ENCODE peak calls at places on chromosomes 16 and 17, in five cellular contexts. G is H1, U is neuronal stem cell, D is mesenchymal stem cell, O is trophoblast cell. M is an unnamed sample.

GRCh38 chr16:75402174-75402820 is 31.0 kb downstream of the CFDP1 start:
- DNase-seq in G (no peak), U (no peak), D (peak), O (peak), M (no peak)

GRCh38 chr17:19897901-19898300 is 30.2 kb upstream of the ULK2 start:
- DNase-seq in G (no peak), U (no peak), D (peak), O (peak), M (no peak)

GRCh38 chr16:4316103-4316731 is 350 bp downstream of the GLIS2 start:
- DNase-seq in G (no peak), U (no peak), D (peak), O (peak), M (no peak)

GRCh38 chr17:7083592-7083991 is 3.5 kb upstream of the CLEC10A start:
- DNase-seq in G (no peak), U (no peak), D (no peak), O (no peak), M (no peak)

GRCh38 chr16:83579431-83579830 is 228.3 kb upstream of the HSBP1 start:
- DNase-seq in G (no peak), U (no peak), D (no peak), O (no peak), M (no peak)

GRCh38 chr17:38728290-38728831 is 1.8 kb upstream of the CISD3 start:
- DNase-seq in G (no peak), U (no peak), D (no peak), O (no peak), M (no peak)

GRCh38 chr16:75392911-75393310 is 40.4 kb downstream of the CFDP1 start:
- DNase-seq in G (no peak), U (no peak), D (no peak), O (peak), M (no peak)

GRCh38 chr17:47176438-47176837 is 12.7 kb downstream of the CDC27 start:
- DNase-seq in G (no peak), U (no peak), D (no peak), O (no peak), M (no peak)

GRCh38 chr17:53662608-53663007 is 160.1 kb upstream of the KIF2B start:
- DNase-seq in G (no peak), U (no peak), D (no peak), O (no peak), M (no peak)
- H2BK12ac ChIP-seq in G (no peak), U (no peak), D (no peak), O (no peak), M (no peak)

GRCh38 chr16:85974428-85975375 is 75.7 kb downstream of the IRF8 start:
- DNase-seq in G (no peak), U (no peak), D (no peak), O (no peak), M (no peak)
- H2BK12ac ChIP-seq in G (no peak), U (no peak), D (no peak), O (peak), M (no peak)

GRCh38 chr16:71867934-71868333 is 16.0 kb downstream of the ZNF821 start:
- DNase-seq in G (no peak), U (no peak), D (no peak), O (no peak), M (peak)

GRCh38 chr16:71859751-71860521 is 14.2 kb downstream of the ATXN1L start:
- DNase-seq in G (no peak), U (no peak), D (no peak), O (no peak), M (no peak)

GRCh38 chr16:71869089-71869488 is 14.9 kb downstream of the ZNF821 start:
- DNase-seq in G (no peak), U (no peak), D (no peak), O (no peak), M (no peak)

GRCh38 chr16:71865173-71865863 is 18.7 kb downstream of the ZNF821 start:
- DNase-seq in G (no peak), U (no peak), D (no peak), O (no peak), M (no peak)

DNA sequence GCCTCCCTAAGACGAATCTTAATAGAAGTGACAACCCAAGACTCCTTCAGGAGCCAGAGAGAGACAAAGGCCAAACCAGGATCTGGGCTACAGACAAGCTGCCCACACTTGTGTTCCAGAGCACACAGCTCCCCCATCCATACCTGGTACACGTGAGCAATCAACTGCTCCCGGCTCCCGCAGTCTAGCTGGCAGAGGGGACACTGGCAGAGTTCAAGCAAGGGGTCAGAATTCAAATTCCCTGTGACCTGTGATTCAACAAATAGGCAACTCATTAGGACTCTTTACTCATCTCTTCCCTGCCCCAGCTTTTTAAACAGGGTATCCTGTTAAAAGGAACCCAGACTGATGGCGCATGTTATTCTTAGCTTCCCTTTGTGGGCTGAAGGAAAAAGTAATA is 18.2 kb downstream of the ATXN1L start:
- DNase-seq in G (no peak), U (no peak), D (no peak), O (no peak), M (no peak)
- H2BK12ac ChIP-seq in G (no peak), U (no peak), D (no peak), O (no peak), M (no peak)

DNA sequence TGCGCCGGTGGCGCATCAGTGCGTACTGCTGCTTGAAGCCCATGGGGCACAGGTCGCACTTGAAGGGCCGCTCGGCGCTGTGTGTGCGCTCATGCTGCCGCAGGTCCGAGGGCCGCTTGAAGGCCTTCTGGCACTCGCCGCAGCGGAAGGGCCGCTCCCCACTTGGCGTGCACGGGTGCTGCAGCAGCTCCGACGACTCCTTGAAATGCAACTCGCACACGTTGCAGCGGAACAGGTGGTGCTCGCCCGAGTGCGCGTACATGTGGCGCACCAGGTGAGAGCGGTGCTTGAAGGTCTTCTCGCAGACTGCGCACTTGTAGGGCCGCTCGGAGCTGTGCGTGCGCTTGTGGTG is 3.3 kb downstream of the ZNF319 start:
- DNase-seq in G (no peak), U (no peak), D (no peak), O (no peak), M (no peak)
- H2BK12ac ChIP-seq in G (no peak), U (no peak), D (no peak), O (no peak), M (no peak)

DNA sequence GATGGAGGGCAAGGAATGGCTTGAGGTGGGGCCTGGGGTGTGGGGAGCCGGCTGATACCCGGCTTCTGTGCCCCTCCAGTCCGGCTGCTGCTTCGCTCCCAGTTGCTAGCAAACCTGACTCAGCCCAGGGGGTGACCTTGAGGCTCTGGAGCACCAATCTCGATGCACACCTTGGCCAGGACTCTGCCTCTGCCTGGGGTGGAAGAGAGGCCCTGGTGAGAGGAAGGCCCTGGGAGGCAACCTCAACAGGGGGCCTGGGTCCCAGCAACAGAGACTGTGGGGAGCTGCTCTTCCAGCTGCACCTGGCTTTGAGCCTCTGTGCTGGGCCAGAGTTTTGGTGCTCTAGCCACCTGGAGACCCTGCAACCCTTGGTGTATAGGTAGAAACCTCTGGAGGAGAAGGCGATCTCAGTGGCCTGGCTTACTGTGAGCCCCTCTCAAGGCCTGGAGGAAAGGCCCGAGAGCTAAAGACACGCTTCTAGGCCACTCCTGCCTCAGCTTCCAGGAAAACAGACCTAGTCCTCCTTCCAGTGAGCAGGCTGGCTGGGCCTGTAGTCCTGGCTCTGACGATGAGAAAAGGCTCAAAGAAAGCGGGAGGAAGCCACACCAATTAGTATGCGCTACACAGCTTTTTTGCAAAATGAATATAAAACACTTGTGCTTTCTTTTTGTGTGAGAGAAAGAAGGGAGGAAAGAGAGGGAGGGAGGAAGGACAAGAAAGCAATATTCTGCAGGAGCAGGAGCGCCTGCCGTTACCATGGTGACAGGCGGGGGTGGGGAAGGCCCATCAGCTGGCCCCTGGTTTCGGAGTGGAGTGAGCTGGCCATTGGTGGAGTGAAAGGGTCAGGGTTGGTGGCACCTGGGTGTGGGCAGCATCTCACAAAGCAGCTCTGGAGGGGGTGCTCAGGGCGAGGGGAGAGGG is 51.0 kb downstream of the VAC14 start:
- DNase-seq in G (no peak), U (no peak), D (peak), O (no peak), M (no peak)
- H2BK12ac ChIP-seq in G (no peak), U (no peak), D (peak), O (peak), M (no peak)

GRCh38 chr17:83069931-83070374 is 9.5 kb upstream of the METRNL start:
- DNase-seq in G (no peak), U (no peak), D (no peak), O (no peak), M (no peak)
- H2BK12ac ChIP-seq in G (no peak), U (peak), D (no peak), O (no peak), M (no peak)

GRCh38 chr16:89202422-89203215 is 2.3 kb upstream of the SLC22A31 start:
- DNase-seq in G (peak), U (no peak), D (no peak), O (no peak), M (peak)
- H2BK12ac ChIP-seq in G (no peak), U (no peak), D (no peak), O (no peak), M (no peak)

GRCh38 chr16:78240459-78241222 is 141.2 kb downstream of the WWOX start:
- DNase-seq in G (peak), U (no peak), D (no peak), O (peak), M (no peak)
- H2BK12ac ChIP-seq in G (peak), U (no peak), D (no peak), O (no peak), M (no peak)

DNA sequence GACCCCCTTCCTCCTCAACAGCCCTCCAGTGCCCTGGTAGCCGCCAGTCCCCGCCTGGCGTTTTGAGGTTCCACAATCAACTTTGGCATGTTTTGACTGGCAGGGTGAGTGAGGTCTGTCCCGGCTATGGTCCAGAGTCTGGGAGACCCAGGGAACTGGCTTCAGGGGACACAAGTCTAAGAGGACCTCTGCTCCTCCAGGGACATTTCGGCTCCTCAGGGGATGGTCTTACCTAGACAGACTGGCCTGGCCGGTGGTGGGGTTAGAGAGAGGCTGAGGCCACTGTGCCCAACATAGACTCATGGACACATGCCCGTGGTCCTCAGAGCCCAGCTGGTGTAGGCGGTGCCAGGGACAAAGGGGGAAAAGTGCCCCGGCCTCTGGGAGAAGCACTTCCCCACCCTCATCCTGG is 2.2 kb downstream of the TMC8 start:
- DNase-seq in G (no peak), U (no peak), D (no peak), O (no peak), M (no peak)
- H2BK12ac ChIP-seq in G (peak), U (no peak), D (no peak), O (no peak), M (no peak)

M was measured in H9.